ENCODE peak calls at places on chromosomes 5 and 9, in six cellular contexts. B, D, J, R, Z and I are unnamed samples.

GRCh38 chr9:18890372-18890771 is 142.6 kb downstream of the SAXO1 start:
- DNase-seq in B (no peak), D (peak; percentile 46), J (no peak), R (peak; percentile 41), Z (no peak), I (no peak)

GRCh38 chr5:74641014-74641777 is 668 bp upstream of the ENC1 start:
- DNase-seq in B (peak; percentile 84), D (peak; percentile 84), J (peak; percentile 81), R (peak; percentile 87), Z (peak; percentile 87), I (peak; percentile 69)

GRCh38 chr5:90802695-90803317 is 244.2 kb downstream of the ADGRV1 start:
- DNase-seq in B (peak; percentile 88), D (peak; percentile 30), J (no peak), R (peak; percentile 23), Z (no peak), I (no peak)

GRCh38 chr9:86485359-86485758 is 131.1 kb upstream of the TUT7 start:
- DNase-seq in B (no peak), D (no peak), J (no peak), R (no peak), Z (no peak), I (no peak)

GRCh38 chr5:42745856-42746255 is 10.8 kb upstream of the CCDC152 start:
- DNase-seq in B (no peak), D (no peak), J (no peak), R (no peak), Z (no peak), I (no peak)

GRCh38 chr9:133357656-133358055 is 1.3 kb downstream of the SURF2 start:
- DNase-seq in B (no peak), D (no peak), J (no peak), R (no peak), Z (no peak), I (no peak)

GRCh38 chr9:116555556-116556180 is 131.4 kb upstream of the TRIM32 start:
- DNase-seq in B (no peak), D (no peak), J (no peak), R (no peak), Z (no peak), I (no peak)

GRCh38 chr5:128681096-128681495 is 143.1 kb upstream of the FBN2 start:
- DNase-seq in B (no peak), D (no peak), J (no peak), R (no peak), Z (no peak), I (no peak)

GRCh38 chr5:92629000-92629399 is 952.0 kb downstream of the NR2F1-AS1 start:
- DNase-seq in B (no peak), D (no peak), J (no peak), R (no peak), Z (no peak), I (no peak)

GRCh38 chr9:1050125-1050895 is at the start of gene DMRT2:
- DNase-seq in B (peak; percentile 98), D (peak; percentile 76), J (peak; percentile 87), R (peak; percentile 80), Z (peak; percentile 92), I (peak; percentile 84)

GRCh38 chr5:24208540-24209141 is 436.1 kb downstream of the CDH10 start:
- DNase-seq in B (peak; percentile 63), D (no peak), J (no peak), R (no peak), Z (no peak), I (no peak)

GRCh38 chr5:72390836-72391235 is 70.7 kb downstream of the PTCD2 start:
- DNase-seq in B (no peak), D (no peak), J (no peak), R (no peak), Z (no peak), I (no peak)

GRCh38 chr9:119268985-119269384 is 100.2 kb downstream of the BRINP1 start:
- DNase-seq in B (no peak), D (peak; percentile 48), J (no peak), R (no peak), Z (no peak), I (no peak)

GRCh38 chr5:149212203-149212951 is 59.3 kb upstream of the AFAP1L1 start:
- DNase-seq in B (no peak), D (no peak), J (no peak), R (no peak), Z (no peak), I (no peak)

GRCh38 chr5:136036991-136037705 is 8.4 kb downstream of the TGFBI start:
- DNase-seq in B (no peak), D (peak; percentile 91), J (no peak), R (no peak), Z (no peak), I (no peak)

GRCh38 chr9:37650873-37651768 is at the start of gene FRMPD1:
- DNase-seq in B (peak; percentile 88), D (peak; percentile 58), J (peak; percentile 54), R (peak; percentile 89), Z (peak; percentile 61), I (peak; percentile 14)

DNA sequence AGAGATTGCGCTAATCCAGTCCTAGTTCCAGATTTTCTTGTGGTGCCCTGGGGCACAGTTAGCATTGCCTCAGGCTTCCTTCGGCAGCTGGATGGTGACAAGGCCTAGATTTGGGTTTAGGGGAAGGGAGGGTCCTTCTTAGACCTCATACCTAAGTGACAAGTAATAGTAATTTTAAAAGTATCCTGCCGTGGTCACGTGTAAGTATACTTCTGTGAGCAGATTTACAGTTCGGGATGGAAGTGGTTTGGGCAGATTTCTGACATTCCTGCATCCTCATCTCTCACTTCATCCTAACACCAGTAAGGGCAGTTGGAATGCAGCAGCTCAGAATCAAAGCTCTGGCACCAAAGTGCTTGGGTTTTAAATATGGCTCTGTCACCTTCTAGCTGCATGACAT is 71.6 kb downstream of the LRRC70 start:
- DNase-seq in B (peak; percentile 58), D (no peak), J (no peak), R (no peak), Z (no peak), I (no peak)
- H3K4me1 ChIP-seq in B (no peaks in the 10 kb centered on the region), D (no peaks in the 10 kb centered on the region), J (peaks cover 2% of the 10 kb centered on the region), R (no peaks in the 10 kb centered on the region), Z (peaks cover 3% of the 10 kb centered on the region), I (peaks cover 16% of the 10 kb centered on the region)

GRCh38 chr5:113806250-113806649 is 292.8 kb downstream of the YTHDC2 start:
- DNase-seq in B (peak; percentile 64), D (peak; percentile 17), J (no peak), R (no peak), Z (no peak), I (no peak)

GRCh38 chr5:113804943-113805342 is 291.4 kb downstream of the YTHDC2 start:
- DNase-seq in B (peak; percentile 41), D (no peak), J (no peak), R (no peak), Z (no peak), I (no peak)

GRCh38 chr5:113804264-113804663 is 290.8 kb downstream of the YTHDC2 start:
- DNase-seq in B (no peak), D (peak; percentile 36), J (no peak), R (no peak), Z (no peak), I (no peak)

DNA sequence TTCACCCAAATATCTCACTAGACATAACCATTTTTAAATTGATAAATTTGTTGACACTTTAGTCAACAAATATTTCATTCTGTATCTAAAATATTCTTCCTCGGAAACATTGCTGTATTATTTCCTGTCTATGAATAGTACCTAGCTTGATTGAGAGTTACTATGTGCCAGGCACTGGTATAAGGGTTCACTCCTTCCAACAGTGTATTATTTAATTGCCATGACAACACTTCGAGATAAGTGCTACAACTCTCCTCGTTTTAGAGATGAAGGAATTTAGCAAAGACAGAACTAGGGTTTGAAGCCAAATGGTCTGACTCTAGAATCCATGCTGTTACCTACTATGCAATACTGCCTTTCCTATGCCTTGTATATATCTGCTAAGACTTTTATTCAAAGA is 287.2 kb downstream of the YTHDC2 start:
- DNase-seq in B (no peak), D (no peak), J (no peak), R (no peak), Z (no peak), I (no peak)
- TF ChIP-seq CTCF in B (no peak), D (no peak), J (no peak), R (no peak), Z (no peak), I (no peak)

GRCh38 chr9:73091909-73092308 is 59.8 kb upstream of the ANXA1 start:
- DNase-seq in B (no peak), D (no peak), J (no peak), R (no peak), Z (no peak), I (no peak)

GRCh38 chr9:73095425-73095824 is 56.2 kb upstream of the ANXA1 start:
- DNase-seq in B (no peak), D (no peak), J (no peak), R (no peak), Z (no peak), I (no peak)

GRCh38 chr9:73093740-73094379 is 57.8 kb upstream of the ANXA1 start:
- DNase-seq in B (no peak), D (no peak), J (no peak), R (no peak), Z (no peak), I (no peak)

GRCh38 chr9:73090214-73090613 is 61.5 kb upstream of the ANXA1 start:
- DNase-seq in B (no peak), D (no peak), J (no peak), R (no peak), Z (no peak), I (no peak)

DNA sequence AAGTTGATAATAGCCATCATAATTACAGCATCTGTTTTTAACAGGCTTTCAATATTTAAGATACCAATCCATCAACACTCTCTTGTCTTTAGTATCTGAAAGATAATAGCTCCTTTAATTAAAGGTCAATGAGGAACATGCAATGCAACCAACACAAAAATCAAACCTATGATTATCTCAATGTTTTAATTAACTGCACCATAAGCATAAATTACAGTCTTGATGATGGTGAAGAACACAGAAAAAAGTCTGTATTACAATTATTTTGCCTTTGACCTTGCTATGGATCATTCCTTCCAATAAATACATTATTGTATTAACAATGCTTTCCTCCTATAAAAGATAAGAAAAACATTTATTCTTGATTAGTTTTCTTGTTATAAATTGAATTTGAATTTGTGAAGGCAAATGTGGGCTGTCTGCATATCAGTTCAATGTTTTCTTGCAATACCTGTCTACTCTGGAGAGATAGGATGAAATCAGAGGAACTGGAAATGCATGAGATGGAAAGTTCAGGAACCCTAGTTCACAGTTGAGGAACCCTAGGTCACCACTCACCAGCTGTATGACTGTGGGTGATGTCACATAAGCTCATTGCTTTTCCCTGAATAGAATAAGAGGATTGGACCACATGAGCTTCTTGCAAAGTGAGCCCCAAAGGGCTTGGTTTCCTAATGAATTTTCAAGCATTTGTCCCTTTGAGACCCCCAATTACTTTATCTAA is 58.5 kb upstream of the ANXA1 start:
- DNase-seq in B (no peak), D (no peak), J (no peak), R (no peak), Z (no peak), I (no peak)
- H3K4me1 ChIP-seq in B (no peaks in the 10 kb centered on the region), D (no peaks in the 10 kb centered on the region), J (no peaks in the 10 kb centered on the region), R (no peaks in the 10 kb centered on the region), Z (no peaks in the 10 kb centered on the region), I (peaks cover 8% of the 10 kb centered on the region)

DNA sequence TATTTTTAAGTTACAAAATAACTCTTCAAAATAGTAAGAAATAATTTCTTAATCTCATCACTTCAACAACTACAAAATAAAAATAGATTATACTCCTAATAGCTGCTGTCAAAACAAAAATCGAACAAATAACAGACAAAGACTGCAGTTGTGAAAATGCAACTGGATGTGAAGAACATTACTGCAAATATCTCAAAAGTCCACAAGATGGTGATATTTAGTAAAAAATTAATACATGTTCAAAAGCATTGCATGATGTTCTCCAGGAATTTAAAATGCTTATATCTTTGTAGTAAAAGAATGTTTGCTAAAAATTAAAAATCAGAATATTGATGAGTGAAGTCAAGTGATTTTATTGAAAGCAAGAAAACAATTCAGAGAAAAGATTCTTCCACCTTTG is 66.2 kb downstream of the MPDZ start:
- DNase-seq in B (peak; percentile 14), D (no peak), J (no peak), R (no peak), Z (no peak), I (no peak)
- TF ChIP-seq CTCF in B (peak; percentile 40), D (peak; percentile 39), J (no peak), R (peak; percentile 36), Z (peak; percentile 37), I (peak; percentile 41)